ENCODE peak calls at places on chromosome 13, in seven cellular contexts. M, N, T, F, S, D and Z are unnamed samples.

GRCh38 chr13:100274942-100275506 is 186.1 kb downstream of the PCCA start:
- DNase-seq in M (no peak), T (peak), N (peak), S (no peak), F (no peak), D (peak), Z (no peak)

GRCh38 chr13:100536643-100537180 is 51.9 kb downstream of the GGACT start:
- DNase-seq in T (no peak), S (no peak), D (no peak), M (no peak), F (no peak), N (no peak), Z (no peak)

GRCh38 chr13:112806761-112807652 is 117.2 kb downstream of the ATP11A start:
- DNase-seq in N (no peak), D (no peak), S (no peak), F (no peak), T (no peak), M (no peak), Z (peak)

GRCh38 chr13:24272452-24273161 is 36.8 kb upstream of the C1QTNF9 start:
- DNase-seq in T (no peak), M (no peak), N (no peak), F (no peak), D (no peak), S (no peak), Z (no peak)

GRCh38 chr13:57724486-57725272 is 93.1 kb downstream of the PCDH17 start:
- DNase-seq in M (no peak), T (no peak), F (no peak), N (no peak), D (no peak), S (no peak), Z (no peak)

GRCh38 chr13:107675847-107676550 is 539.3 kb downstream of the LIG4 start:
- DNase-seq in N (no peak), M (no peak), S (no peak), D (no peak), F (no peak), T (no peak), Z (no peak)

GRCh38 chr13:94706854-94707399 is 5.4 kb downstream of the SOX21 start:
- DNase-seq in F (no peak), M (no peak), T (no peak), N (no peak), S (no peak), D (peak), Z (no peak)

GRCh38 chr13:109671919-109672318 is 114.5 kb downstream of the IRS2 start:
- DNase-seq in N (no peak), T (peak), M (no peak), D (no peak), F (no peak), S (no peak), Z (no peak)

GRCh38 chr13:31046711-31047279 is 114.3 kb downstream of the TEX26 start:
- DNase-seq in N (peak), D (peak), T (no peak), M (no peak), F (no peak), S (no peak), Z (no peak)